ENCODE peak calls at places on chromosomes 13 and 19, in four cellular contexts. B is fibroblast of villous mesenchyme, K is mucosa of descending colon, L is lower lobe of right lung. R is an unnamed sample.

GRCh38 chr13:28922341-28922740 is 102.2 kb downstream of the MTUS2 start:
- DNase-seq in L (no peak), B (no peak), K (no peak), R (no peak)

GRCh38 chr19:16889429-16889882 is 657 bp downstream of the F2RL3 start:
- DNase-seq in L (no peak), B (no peak), K (no peak), R (no peak)

GRCh38 chr19:38394488-38394887 is 6.0 kb downstream of the SPRED3 start:
- DNase-seq in L (no peak), K (no peak), B (peak), R (peak)

GRCh38 chr13:32381539-32381938 is 46.4 kb downstream of the N4BP2L1 start:
- DNase-seq in L (no peak), K (peak), B (peak), R (peak)

GRCh38 chr19:57803265-57803593 is 11.5 kb downstream of the ZNF552 start:
- DNase-seq in K (no peak), B (no peak), L (no peak), R (no peak)

GRCh38 chr13:114104626-114105350 is 27.6 kb downstream of the RASA3 start:
- DNase-seq in K (no peak), B (no peak), L (peak), R (no peak)

GRCh38 chr19:21680679-21681078 is 86.7 kb downstream of the ZNF100 start:
- DNase-seq in K (no peak), B (no peak), L (no peak), R (no peak)

GRCh38 chr13:92362717-92363116 is 863.9 kb upstream of the GPC6 start:
- DNase-seq in K (no peak), B (peak), L (no peak), R (no peak)

GRCh38 chr19:28468701-28469459 is 744.1 kb downstream of the UQCRFS1 start:
- DNase-seq in K (peak), B (no peak), L (peak), R (peak)

GRCh38 chr13:29893438-29893837 is 43.0 kb upstream of the UBL3 start:
- DNase-seq in B (no peak), L (no peak), K (no peak), R (no peak)

GRCh38 chr19:12825259-12826131 is 8.9 kb downstream of the RTBDN start:
- DNase-seq in L (no peak), B (peak), K (no peak), R (no peak)

GRCh38 chr19:39200818-39201145 is 3.3 kb downstream of the SYCN start:
- DNase-seq in B (no peak), L (no peak), K (no peak), R (no peak)

GRCh38 chr19:18587962-18588610 is 512 bp upstream of the REX1BD start:
- DNase-seq in B (no peak), L (no peak), K (no peak), R (no peak)

GRCh38 chr19:35495107-35496064 is 5.1 kb upstream of the KRTDAP start:
- DNase-seq in B (peak), L (peak), K (peak), R (peak)

GRCh38 chr19:56217039-56217949 is 15.2 kb downstream of the ZSCAN5C start:
- DNase-seq in L (no peak), B (peak), K (no peak), R (peak)

GRCh38 chr13:87274209-87274819 is 396.9 kb upstream of the SLITRK5 start:
- DNase-seq in L (no peak), K (peak), B (peak), R (peak)

GRCh38 chr19:55836340-55836739 is at the start of gene NLRP4:
- DNase-seq in L (no peak), K (no peak), B (no peak), R (no peak)

GRCh38 chr13:105572401-105572800 is 963.1 kb downstream of the EFNB2 start:
- DNase-seq in L (no peak), B (no peak), K (no peak), R (peak)

GRCh38 chr19:42177686-42178019 is 39.8 kb downstream of the DEDD2 start:
- DNase-seq in B (no peak), K (no peak), L (no peak), R (no peak)
- H3K4me3 ChIP-seq in B (no peak), K (no peak), L (no peak), R (no peak)

DNA sequence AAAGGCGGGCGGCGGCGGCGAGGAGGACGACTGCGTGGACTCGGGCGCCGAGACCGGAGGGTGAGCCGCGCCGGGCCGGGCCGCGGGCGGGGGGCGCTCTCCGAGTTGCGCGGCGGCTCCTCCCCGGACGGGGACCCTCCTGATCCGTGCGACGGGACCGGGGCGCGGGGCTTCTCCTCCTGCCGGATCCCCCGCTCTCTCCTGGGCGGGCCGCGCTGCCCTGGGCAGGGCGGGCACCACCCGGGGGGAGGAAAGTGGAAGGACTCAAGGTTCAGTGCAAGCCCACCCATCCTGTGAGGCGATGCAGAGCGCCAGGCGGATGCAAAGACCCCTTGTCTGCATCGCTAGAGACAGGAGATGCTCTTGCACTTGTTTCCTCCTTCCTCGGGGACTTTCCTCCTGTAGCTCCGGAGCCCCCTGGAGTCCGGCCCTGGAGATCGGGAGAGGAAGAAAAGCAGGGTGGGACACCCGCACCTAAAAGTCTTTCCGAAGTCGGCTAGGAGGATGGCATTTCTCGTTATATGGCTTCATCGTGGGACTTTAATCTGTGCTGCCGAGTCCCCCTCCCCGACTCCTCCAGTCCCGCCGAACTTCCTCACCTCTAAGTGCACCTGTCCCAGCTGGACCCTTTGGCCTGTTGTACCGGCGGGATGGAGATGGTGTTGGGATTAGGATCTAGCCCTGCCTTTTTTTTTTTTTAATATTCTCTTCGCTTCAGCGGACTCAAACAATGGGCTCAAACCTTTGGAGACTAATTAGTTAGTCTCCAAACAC is 499 bp downstream of the FAM124A start:
- DNase-seq in L (no peak), B (peak), K (no peak), R (no peak)
- TF ChIP-seq CTCF in L (peak), B (peak), K (no peak), R (no peak)

GRCh38 chr13:99981115-99982020 is at the start of gene ZIC2:
- DNase-seq in B (peak), K (no peak), L (no peak), R (peak)
- H3K4me3 ChIP-seq in B (peak), K (no peak), L (peak), R (peak)

DNA sequence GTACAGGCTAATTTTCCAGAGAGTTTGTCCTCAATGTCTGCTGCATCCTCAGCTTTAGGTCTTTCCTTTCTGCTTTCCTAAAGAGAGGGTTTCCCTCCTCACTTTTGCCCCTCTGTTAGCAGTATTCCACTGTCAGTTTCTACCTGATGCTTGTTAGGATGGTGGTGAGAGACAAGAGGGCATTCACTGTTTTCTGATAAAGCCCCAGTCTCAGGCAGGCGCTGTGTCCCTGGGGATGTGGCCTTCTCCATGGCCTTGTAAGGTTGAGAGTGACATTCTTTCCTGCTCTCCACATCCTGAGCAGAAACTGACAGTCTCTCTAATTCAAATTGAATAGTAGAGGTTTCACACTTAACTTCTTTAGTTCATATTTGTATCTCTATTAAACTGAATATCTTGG is 14.9 kb downstream of the C13orf42 start:
- DNase-seq in B (no peak), L (no peak), K (no peak), R (no peak)
- TF ChIP-seq CTCF in B (no peak), L (no peak), K (no peak), R (no peak)

GRCh38 chr13:22915442-22916082 is 265.2 kb upstream of the SGCG start:
- DNase-seq in B (peak), L (peak), K (peak), R (peak)
- H3K4me3 ChIP-seq in B (peak), L (peak), K (no peak), R (peak)

GRCh38 chr19:41796362-41796761 is at the start of gene CEACAM3:
- DNase-seq in B (no peak), K (no peak), L (no peak), R (no peak)

GRCh38 chr19:41792513-41793413 is 3.6 kb upstream of the CEACAM3 start:
- DNase-seq in L (peak), B (peak), K (peak), R (peak)

GRCh38 chr19:41795031-41795461 is 1.3 kb upstream of the CEACAM3 start:
- DNase-seq in K (peak), L (no peak), B (peak), R (peak)

DNA sequence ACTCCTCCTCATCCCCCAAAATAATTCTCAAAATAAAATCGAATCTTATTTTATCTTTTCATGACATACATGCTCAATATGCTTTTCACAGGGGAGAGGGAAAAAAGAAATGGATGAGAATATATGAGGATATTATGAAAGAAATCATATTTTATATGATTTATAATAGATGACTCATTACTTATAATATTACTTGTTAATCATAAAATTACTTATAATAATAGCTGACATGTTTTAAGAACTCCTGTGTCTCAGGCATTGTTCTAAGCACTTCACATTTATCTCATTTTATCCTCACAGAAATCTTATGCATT is 3.0 kb upstream of the CEACAM3 start:
- DNase-seq in B (no peak), K (no peak), L (no peak), R (no peak)
- TF ChIP-seq CTCF in B (no peak), K (no peak), L (no peak), R (no peak)

DNA sequence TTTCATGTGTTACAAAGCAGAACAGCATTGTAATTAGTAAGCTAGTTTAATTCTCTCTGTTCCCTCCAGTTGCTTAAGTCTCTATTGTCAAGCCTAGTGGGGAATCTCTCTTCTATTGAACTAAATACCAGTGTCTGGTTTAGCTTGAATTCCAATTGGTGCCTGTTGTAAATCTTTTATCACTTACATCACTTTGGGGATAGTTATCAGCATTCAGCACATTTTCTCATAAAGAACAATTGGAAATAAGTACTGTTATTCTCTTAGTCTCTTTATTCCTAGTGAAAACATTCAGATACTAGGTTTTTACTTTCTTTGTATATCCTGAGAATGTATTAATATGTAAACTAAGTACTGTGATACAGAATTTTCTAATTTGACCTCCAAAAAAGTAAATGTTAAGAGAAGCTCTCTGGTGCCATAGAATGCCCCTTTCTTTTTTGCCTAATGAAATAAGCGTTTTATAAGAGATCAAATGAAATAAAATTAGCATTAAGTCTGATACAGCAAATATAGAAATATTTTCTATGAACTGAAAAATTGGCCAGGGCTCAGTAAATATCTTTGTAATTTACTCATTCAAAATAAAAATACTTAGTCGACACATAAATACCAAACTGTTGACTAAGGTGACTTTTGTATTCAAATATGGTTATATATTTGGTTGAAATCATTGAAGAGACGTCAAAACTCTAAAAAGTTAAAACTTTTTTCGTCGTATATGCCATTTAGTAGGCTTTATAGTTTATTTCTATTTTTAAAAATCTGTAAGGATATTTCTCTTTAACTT is 25.4 kb downstream of the IPO5 start:
- DNase-seq in B (no peak), L (no peak), K (no peak), R (no peak)
- H3K4me3 ChIP-seq in B (peak), L (no peak), K (no peak), R (peak)

R was measured in epithelial cell of esophagus.